ENCODE peak calls at places on chromosomes 2 and 18, in eight cellular contexts. G is AG04450, Q is aorta, W is fibroblast of mammary gland, Y is Peyer's patch, M is coronary artery, U is stomach, R is epithelial cell of esophagus. D is an unnamed sample.
A peak's percentile ranks its signal among the peaks of the same experiment; 100 is the strongest.

GRCh38 chr2:28406276-28407096 is 13.8 kb downstream of the FOSL2 start:
- DNase-seq in Y (peak; percentile 78), G (no peak), W (peak; percentile 67), Q (no peak), M (no peak), R (peak; percentile 97), U (peak; percentile 70), D (no peak)

GRCh38 chr2:202014328-202015034 is 19.2 kb upstream of the FZD7 start:
- DNase-seq in G (no peak), U (no peak), R (peak; percentile 45), W (no peak), Y (no peak), M (no peak), Q (no peak), D (no peak)

GRCh38 chr18:59343916-59344315 is 15.1 kb downstream of the LMAN1 start:
- DNase-seq in W (peak; percentile 34), Y (no peak), R (no peak), U (no peak), M (no peak), G (no peak), Q (no peak), D (no peak)

GRCh38 chr2:40719414-40719813 is 267.5 kb upstream of the SLC8A1 start:
- DNase-seq in R (no peak), U (no peak), G (no peak), Y (no peak), M (no peak), W (peak; percentile 11), Q (no peak), D (no peak)

GRCh38 chr2:176129013-176129796 is at the start of gene HOXD8:
- DNase-seq in W (peak; percentile 88), U (no peak), R (peak; percentile 19), Q (peak; percentile 93), M (no peak), Y (peak; percentile 75), G (no peak), D (peak; percentile 73)

GRCh38 chr18:5601188-5601624 is 57.4 kb upstream of the EPB41L3 start:
- DNase-seq in U (no peak), R (no peak), M (no peak), G (no peak), Y (peak; percentile 76), W (no peak), Q (no peak), D (no peak)

GRCh38 chr2:197909377-197909776 is 105.0 kb downstream of the PLCL1 start:
- DNase-seq in R (peak; percentile 39), U (no peak), Y (no peak), W (peak; percentile 94), Q (no peak), G (peak; percentile 89), M (no peak), D (peak; percentile 77)

GRCh38 chr2:73877071-73877802 is 15.6 kb upstream of the ACTG2 start:
- DNase-seq in G (no peak), Q (no peak), U (no peak), R (peak; percentile 66), M (no peak), Y (no peak), W (no peak), D (no peak)

GRCh38 chr2:217127744-217128143 is 267.9 kb upstream of the TNP1 start:
- DNase-seq in U (no peak), M (no peak), Q (no peak), Y (no peak), R (no peak), G (no peak), W (no peak), D (no peak)

GRCh38 chr2:200121931-200122330 is 166.5 kb downstream of the MAIP1 start:
- DNase-seq in W (peak; percentile 30), R (peak; percentile 62), Y (no peak), M (no peak), U (no peak), G (no peak), Q (no peak), D (peak; percentile 39)

GRCh38 chr2:14614011-14614410 is 18.5 kb upstream of the LRATD1 start:
- DNase-seq in M (no peak), U (no peak), W (no peak), Y (no peak), R (peak; percentile 11), Q (no peak), G (no peak), D (no peak)

GRCh38 chr2:38750011-38750792 is 959 bp downstream of the SRSF7 start:
- DNase-seq in G (no peak), Q (peak; percentile 87), U (peak; percentile 63), R (peak; percentile 66), M (no peak), Y (peak; percentile 80), W (peak; percentile 25), D (no peak)

GRCh38 chr2:64972856-64973255 is 16.3 kb upstream of the SLC1A4 start:
- DNase-seq in G (no peak), R (peak; percentile 18), Q (no peak), M (no peak), W (peak; percentile 44), Y (no peak), U (no peak), D (no peak)

GRCh38 chr18:50726960-50727589 is 92.7 kb downstream of the MRO start:
- DNase-seq in U (no peak), Y (no peak), G (no peak), W (no peak), Q (no peak), M (no peak), R (no peak), D (no peak)

GRCh38 chr2:203280428-203281064 is 41.7 kb downstream of the CYP20A1 start:
- DNase-seq in U (no peak), Q (no peak), Y (no peak), R (no peak), M (no peak), G (no peak), W (peak; percentile 15), D (peak; percentile 42)

GRCh38 chr2:20224716-20225293 is at the start of gene SDC1:
- DNase-seq in Q (peak; percentile 87), R (peak; percentile 81), M (no peak), W (peak; percentile 33), U (peak; percentile 79), Y (peak; percentile 75), G (no peak), D (peak; percentile 8)

GRCh38 chr2:238527565-238527964 is 100.8 kb downstream of the ASB1 start:
- DNase-seq in Q (no peak), U (no peak), G (no peak), R (peak; percentile 70), Y (no peak), M (no peak), W (peak; percentile 65), D (no peak)

GRCh38 chr2:160241251-160242137 is 41.4 kb upstream of the ITGB6 start:
- DNase-seq in Q (peak; percentile 84), W (peak; percentile 83), G (no peak), U (peak; percentile 45), M (no peak), R (peak; percentile 90), Y (peak; percentile 74), D (peak; percentile 70)

GRCh38 chr18:62878305-62878704 is 163.0 kb downstream of the PHLPP1 start:
- DNase-seq in R (no peak), G (no peak), U (no peak), M (no peak), W (peak; percentile 23), Y (no peak), Q (no peak), D (no peak)

GRCh38 chr2:231597014-231597611 is 4.4 kb downstream of the TEX44 start:
- DNase-seq in Q (peak; percentile 92), Y (no peak), R (no peak), W (peak; percentile 88), M (no peak), G (no peak), U (no peak), D (no peak)

GRCh38 chr18:58216071-58216471 is 172.0 kb downstream of the NEDD4L start:
- DNase-seq in U (no peak), R (peak; percentile 63), M (no peak), W (peak; percentile 78), Y (no peak), G (no peak), Q (no peak), D (no peak)

DNA sequence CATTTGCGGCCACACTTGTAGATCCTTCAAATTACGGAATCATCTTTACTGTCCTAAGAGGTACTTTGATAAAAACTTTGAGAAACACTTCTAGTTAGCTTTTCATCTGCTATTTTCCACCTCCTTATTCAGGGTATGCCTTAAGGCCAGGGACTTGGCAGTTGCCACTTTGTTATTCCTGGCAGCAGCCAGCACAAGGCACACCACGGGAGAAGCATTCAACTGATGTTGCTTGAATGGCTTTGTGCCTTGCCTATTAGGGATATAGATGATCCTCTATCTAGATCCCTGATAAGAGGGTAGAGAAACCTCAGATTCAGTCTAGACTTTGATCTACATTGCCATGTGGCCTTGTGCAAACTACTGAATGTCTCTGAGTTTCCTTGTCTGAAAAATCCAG is 70.3 kb upstream of the EPHA4 start:
- DNase-seq in W (no peak), M (no peak), Q (no peak), Y (no peak), G (no peak), U (no peak), R (no peak), D (no peak)
- H3K4me3 ChIP-seq in W (no peak overlapping the region), M (no peak overlapping the region), Q (no peak overlapping the region), Y (no peak overlapping the region), G (no peak overlapping the region), U (no peak overlapping the region), R (no peak overlapping the region), D (no peak overlapping the region)

GRCh38 chr2:3727397-3728045 is 24.1 kb downstream of the DCDC2C start:
- DNase-seq in W (no peak), Y (no peak), Q (no peak), U (no peak), M (no peak), G (no peak), R (no peak), D (no peak)
- H3K4me3 ChIP-seq in W (no peak overlapping the region), Y (no peak overlapping the region), Q (no peak overlapping the region), U (no peak overlapping the region), M (peak overlapping the region; percentile 26), G (peak overlapping the region; percentile 36), R (no peak overlapping the region), D (no peak overlapping the region)

GRCh38 chr2:46735108-46735691 is 180.4 kb downstream of the MCFD2 start:
- DNase-seq in Y (no peak), R (no peak), U (no peak), Q (no peak), M (no peak), G (no peak), W (no peak), D (no peak)

GRCh38 chr2:46737577-46737976 is 178.0 kb downstream of the MCFD2 start:
- DNase-seq in G (no peak), W (peak; percentile 59), U (no peak), Y (peak; percentile 48), Q (no peak), M (no peak), R (peak; percentile 71), D (no peak)

GRCh38 chr2:46732127-46732526 is 183.5 kb downstream of the MCFD2 start:
- DNase-seq in M (no peak), U (no peak), Y (no peak), Q (no peak), W (no peak), G (no peak), R (no peak), D (no peak)

GRCh38 chr2:46731280-46731679 is 184.3 kb downstream of the MCFD2 start:
- DNase-seq in W (no peak), M (no peak), R (no peak), Y (no peak), G (no peak), U (no peak), Q (no peak), D (no peak)

GRCh38 chr2:46735730-46736493 is 179.7 kb downstream of the MCFD2 start:
- DNase-seq in R (no peak), W (no peak), U (no peak), Q (no peak), Y (no peak), G (no peak), M (no peak), D (no peak)
- H3K4me3 ChIP-seq in R (no peak overlapping the region), W (no peak overlapping the region), U (no peak overlapping the region), Q (no peak overlapping the region), Y (no peak overlapping the region), G (no peak overlapping the region), M (no peak overlapping the region), D (no peak overlapping the region)

GRCh38 chr2:237488901-237489860 is 2.1 kb downstream of the MLPH start:
- DNase-seq in W (peak; percentile 49), M (peak; percentile 64), Q (peak; percentile 38), U (peak; percentile 79), G (no peak), Y (peak; percentile 62), R (peak; percentile 93), D (no peak)
- H3K4me3 ChIP-seq in W (no peak overlapping the region), M (no peak overlapping the region), Q (no peak overlapping the region), U (peak overlapping the region; percentile 68), G (no peak overlapping the region), Y (peak overlapping the region; percentile 46), R (no peak overlapping the region), D (peak overlapping the region; percentile 10)

D was measured in skeletal muscle cell.